ENCODE peak calls at places on chromosomes 16 and 17, in ten cellular contexts. R, N, J, H, U, E, S, A, D and G are unnamed samples.

GRCh38 chr16:30112197-30113030 is 923 bp downstream of the GDPD3 start:
- DNase-seq in R (peak), N (peak), J (peak), H (peak), U (no peak), E (peak), S (no peak), A (peak), D (no peak), G (no peak)

GRCh38 chr17:52647411-52647810 is 488.9 kb upstream of the CA10 start:
- DNase-seq in R (no peak), N (no peak), J (no peak), H (no peak), U (no peak), E (no peak), S (no peak), A (no peak), D (no peak), G (no peak)

GRCh38 chr16:995087-995486 is 13.5 kb downstream of the SOX8 start:
- DNase-seq in R (no peak), N (peak), J (no peak), H (no peak), U (no peak), E (no peak), S (no peak), A (no peak), D (no peak), G (no peak)

GRCh38 chr16:15764112-15764511 is 92.7 kb downstream of the MYH11 start:
- DNase-seq in R (no peak), N (no peak), J (no peak), H (no peak), U (no peak), E (no peak), S (no peak), A (no peak), D (no peak), G (no peak)

GRCh38 chr16:49352923-49353322 is 20.7 kb upstream of the C16orf78 start:
- DNase-seq in R (no peak), N (no peak), J (no peak), H (peak), U (no peak), E (peak), S (no peak), A (no peak), D (no peak), G (no peak)

GRCh38 chr16:7182510-7183109 is 150.0 kb upstream of the RBFOX1 start:
- DNase-seq in R (no peak), N (no peak), J (no peak), H (no peak), U (no peak), E (no peak), S (no peak), A (no peak), D (no peak), G (no peak)

GRCh38 chr16:57192146-57192545 is 6.0 kb downstream of the RSPRY1 start:
- DNase-seq in R (no peak), N (peak), J (no peak), H (no peak), U (no peak), E (no peak), S (no peak), A (no peak), D (no peak), G (no peak)

GRCh38 chr17:15090533-15090932 is 174.6 kb downstream of the PMP22 start:
- DNase-seq in R (no peak), N (no peak), J (no peak), H (no peak), U (no peak), E (no peak), S (no peak), A (no peak), D (no peak), G (no peak)

GRCh38 chr17:29291163-29291752 is 2.7 kb downstream of the NUFIP2 start:
- DNase-seq in R (no peak), N (peak), J (no peak), H (peak), U (no peak), E (peak), S (peak), A (no peak), D (no peak), G (no peak)

GRCh38 chr17:81173354-81173753 is 7.3 kb upstream of the AATK start:
- DNase-seq in R (no peak), N (no peak), J (no peak), H (no peak), U (no peak), E (no peak), S (no peak), A (no peak), D (no peak), G (no peak)

GRCh38 chr16:86171329-86171728 is 272.4 kb downstream of the IRF8 start:
- DNase-seq in R (no peak), N (peak), J (no peak), H (no peak), U (no peak), E (no peak), S (peak), A (no peak), D (no peak), G (no peak)

GRCh38 chr16:70737377-70738082 is 51.7 kb upstream of the MTSS2 start:
- DNase-seq in R (peak), N (peak), J (peak), H (no peak), U (peak), E (no peak), S (peak), A (peak), D (peak), G (peak)

GRCh38 chr16:7055443-7055842 is 277.2 kb upstream of the RBFOX1 start:
- DNase-seq in R (no peak), N (no peak), J (no peak), H (peak), U (no peak), E (peak), S (no peak), A (no peak), D (no peak), G (no peak)

GRCh38 chr16:57785385-57785784 is 16.9 kb downstream of the KIFC3 start:
- DNase-seq in R (no peak), N (no peak), J (no peak), H (no peak), U (no peak), E (no peak), S (no peak), A (peak), D (no peak), G (no peak)

GRCh38 chr16:81443688-81444447 is 740 bp upstream of the CMIP start:
- DNase-seq in R (peak), N (no peak), J (peak), H (no peak), U (no peak), E (no peak), S (no peak), A (no peak), D (no peak), G (no peak)

GRCh38 chr16:84199861-84200260 is 8.9 kb downstream of the ADAD2 start:
- DNase-seq in R (peak), N (no peak), J (no peak), H (no peak), U (no peak), E (no peak), S (no peak), A (no peak), D (no peak), G (no peak)

GRCh38 chr16:12723681-12724080 is 80.0 kb downstream of the CPPED1 start:
- DNase-seq in R (no peak), N (no peak), J (no peak), H (no peak), U (no peak), E (no peak), S (no peak), A (no peak), D (no peak), G (peak)

GRCh38 chr16:12011565-12011964 is 35.0 kb downstream of the SNX29 start:
- DNase-seq in R (no peak), N (no peak), J (no peak), H (no peak), U (no peak), E (peak), S (no peak), A (no peak), D (no peak), G (no peak)

GRCh38 chr17:57375770-57376181 is 119.5 kb downstream of the MSI2 start:
- DNase-seq in R (no peak), N (peak), J (no peak), H (no peak), U (no peak), E (peak), S (no peak), A (no peak), D (no peak), G (no peak)

GRCh38 chr16:25210758-25211157 is 6.0 kb upstream of the AQP8 start:
- DNase-seq in R (no peak), N (peak), J (no peak), H (no peak), U (no peak), E (peak), S (peak), A (no peak), D (no peak), G (no peak)

GRCh38 chr16:72620348-72620747 is 427.6 kb downstream of the ZFHX3 start:
- DNase-seq in R (no peak), N (no peak), J (no peak), H (no peak), U (no peak), E (no peak), S (no peak), A (no peak), D (no peak), G (no peak)

GRCh38 chr16:77406680-77407079 is 28.2 kb downstream of the ADAMTS18 start:
- DNase-seq in R (no peak), N (no peak), J (no peak), H (peak), U (no peak), E (no peak), S (no peak), A (no peak), D (no peak), G (no peak)

GRCh38 chr17:56636276-56636675 is 42.8 kb downstream of the NOG start:
- DNase-seq in R (no peak), N (no peak), J (no peak), H (no peak), U (no peak), E (no peak), S (no peak), A (no peak), D (no peak), G (no peak)

GRCh38 chr16:65634291-65634690 is 512.4 kb upstream of the CDH11 start:
- DNase-seq in R (no peak), N (peak), J (no peak), H (no peak), U (no peak), E (no peak), S (no peak), A (no peak), D (no peak), G (no peak)

GRCh38 chr16:23877107-23878070 is 41.6 kb downstream of the PRKCB start:
- DNase-seq in R (no peak), N (no peak), J (no peak), H (peak), U (no peak), E (no peak), S (no peak), A (no peak), D (no peak), G (peak)
- TF ChIP-seq CTCF in R (peak), N (no peak), J (no peak), H (no peak), U (peak), E (peak), S (no peak), A (no peak), D (peak), G (peak)

GRCh38 chr17:17581509-17581908 is 10.0 kb downstream of the PEMT start:
- DNase-seq in R (no peak), N (no peak), J (no peak), H (no peak), U (no peak), E (no peak), S (no peak), A (no peak), D (no peak), G (no peak)

GRCh38 chr17:17579691-17580090 is 11.8 kb downstream of the PEMT start:
- DNase-seq in R (no peak), N (no peak), J (no peak), H (no peak), U (no peak), E (no peak), S (no peak), A (no peak), D (no peak), G (no peak)

GRCh38 chr17:17577373-17577772 is 14.1 kb downstream of the PEMT start:
- DNase-seq in R (no peak), N (no peak), J (no peak), H (no peak), U (no peak), E (no peak), S (no peak), A (no peak), D (no peak), G (no peak)

GRCh38 chr17:17580662-17581470 is 10.6 kb downstream of the PEMT start:
- DNase-seq in R (no peak), N (no peak), J (no peak), H (no peak), U (no peak), E (no peak), S (no peak), A (no peak), D (no peak), G (no peak)

DNA sequence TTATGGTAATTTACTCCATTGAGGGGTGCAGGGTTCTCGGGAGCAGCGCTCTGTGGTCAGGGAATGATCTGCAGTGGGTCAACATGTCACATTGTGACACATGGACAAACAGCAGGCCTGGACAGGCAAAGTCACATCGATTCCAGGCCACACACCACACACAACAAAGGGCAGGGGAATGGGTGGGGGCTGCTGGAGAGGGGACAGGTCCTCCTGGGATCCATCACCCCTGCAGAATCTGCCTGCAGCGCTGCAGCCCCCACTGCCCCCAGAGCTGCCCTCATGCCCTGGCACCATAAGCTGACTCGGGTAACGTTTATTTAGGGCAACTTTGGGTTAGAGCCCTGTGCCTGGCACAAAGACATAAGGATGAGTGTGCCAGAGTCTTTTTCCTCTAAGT is 9.1 kb downstream of the PEMT start:
- DNase-seq in R (no peak), N (no peak), J (no peak), H (no peak), U (no peak), E (no peak), S (no peak), A (no peak), D (no peak), G (no peak)
- TF ChIP-seq CTCF in R (no peak), N (no peak), J (no peak), H (no peak), U (no peak), E (no peak), S (no peak), A (no peak), D (no peak), G (no peak)

GRCh38 chr17:76056882-76057281 is 15.4 kb downstream of the SRP68 start:
- DNase-seq in R (no peak), N (no peak), J (no peak), H (no peak), U (no peak), E (no peak), S (no peak), A (no peak), D (no peak), G (no peak)
- TF ChIP-seq CTCF in R (no peak), N (no peak), J (no peak), H (no peak), U (peak), E (no peak), S (no peak), A (no peak), D (no peak), G (no peak)

GRCh38 chr17:18321309-18321708 is 6.2 kb downstream of the SMCR8 start:
- DNase-seq in R (peak), N (peak), J (no peak), H (peak), U (no peak), E (peak), S (no peak), A (no peak), D (no peak), G (no peak)
- TF ChIP-seq CTCF in R (no peak), N (no peak), J (no peak), H (no peak), U (no peak), E (peak), S (peak), A (no peak), D (no peak), G (no peak)

GRCh38 chr17:22505660-22506059 is 813.3 kb downstream of the KCNJ18 start:
- DNase-seq in R (no peak), N (no peak), J (no peak), H (no peak), U (no peak), E (no peak), S (no peak), A (no peak), D (no peak), G (no peak)

GRCh38 chr17:22506861-22507260 is 814.5 kb downstream of the KCNJ18 start:
- DNase-seq in R (no peak), N (no peak), J (no peak), H (no peak), U (no peak), E (no peak), S (no peak), A (no peak), D (no peak), G (no peak)

GRCh38 chr17:22510504-22510903 is 818.2 kb downstream of the KCNJ18 start:
- DNase-seq in R (no peak), N (no peak), J (no peak), H (no peak), U (no peak), E (no peak), S (no peak), A (no peak), D (no peak), G (peak)

GRCh38 chr17:22506231-22506630 is 813.9 kb downstream of the KCNJ18 start:
- DNase-seq in R (no peak), N (no peak), J (no peak), H (no peak), U (no peak), E (no peak), S (no peak), A (no peak), D (no peak), G (no peak)

GRCh38 chr17:22507823-22508222 is 815.5 kb downstream of the KCNJ18 start:
- DNase-seq in R (no peak), N (no peak), J (no peak), H (peak), U (no peak), E (peak), S (no peak), A (no peak), D (no peak), G (no peak)
- TF ChIP-seq CTCF in R (no peak), N (no peak), J (no peak), H (no peak), U (no peak), E (peak), S (no peak), A (no peak), D (no peak), G (no peak)

GRCh38 chr17:45019177-45019711 is 32.2 kb downstream of the DCAKD start:
- DNase-seq in R (peak), N (peak), J (peak), H (peak), U (no peak), E (peak), S (no peak), A (peak), D (no peak), G (peak)

GRCh38 chr17:45016237-45016636 is 35.2 kb downstream of the DCAKD start:
- DNase-seq in R (no peak), N (no peak), J (no peak), H (no peak), U (no peak), E (no peak), S (no peak), A (no peak), D (no peak), G (no peak)

GRCh38 chr17:45018514-45019176 is 32.8 kb downstream of the DCAKD start:
- DNase-seq in R (no peak), N (no peak), J (peak), H (no peak), U (no peak), E (peak), S (no peak), A (no peak), D (no peak), G (no peak)

GRCh38 chr17:45013021-45013997 is 38.1 kb downstream of the DCAKD start:
- DNase-seq in R (no peak), N (no peak), J (no peak), H (no peak), U (no peak), E (no peak), S (no peak), A (peak), D (no peak), G (no peak)

DNA sequence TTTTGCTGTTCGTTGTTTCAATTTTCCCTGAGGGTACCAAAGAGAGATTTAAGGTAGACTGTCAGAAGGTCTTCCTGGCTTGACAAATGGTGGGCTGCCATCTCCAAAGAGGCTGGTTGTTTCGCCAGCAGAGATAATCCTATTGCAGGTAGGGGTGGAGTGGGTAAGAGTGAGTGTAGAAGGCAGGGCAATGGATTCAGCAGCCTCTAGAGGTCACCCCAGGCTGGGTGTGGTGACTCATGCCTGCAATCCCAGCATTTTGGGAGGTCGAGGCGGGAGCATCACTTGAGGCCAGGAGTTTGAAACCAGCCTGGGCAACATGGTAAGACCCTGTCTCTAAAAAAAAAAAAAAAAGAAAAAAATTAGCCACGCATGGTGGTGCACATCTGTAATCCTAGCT is 34.6 kb downstream of the DCAKD start:
- DNase-seq in R (no peak), N (no peak), J (no peak), H (peak), U (no peak), E (no peak), S (no peak), A (no peak), D (no peak), G (no peak)
- TF ChIP-seq CTCF in R (no peak), N (no peak), J (no peak), H (peak), U (no peak), E (peak), S (peak), A (no peak), D (no peak), G (peak)

DNA sequence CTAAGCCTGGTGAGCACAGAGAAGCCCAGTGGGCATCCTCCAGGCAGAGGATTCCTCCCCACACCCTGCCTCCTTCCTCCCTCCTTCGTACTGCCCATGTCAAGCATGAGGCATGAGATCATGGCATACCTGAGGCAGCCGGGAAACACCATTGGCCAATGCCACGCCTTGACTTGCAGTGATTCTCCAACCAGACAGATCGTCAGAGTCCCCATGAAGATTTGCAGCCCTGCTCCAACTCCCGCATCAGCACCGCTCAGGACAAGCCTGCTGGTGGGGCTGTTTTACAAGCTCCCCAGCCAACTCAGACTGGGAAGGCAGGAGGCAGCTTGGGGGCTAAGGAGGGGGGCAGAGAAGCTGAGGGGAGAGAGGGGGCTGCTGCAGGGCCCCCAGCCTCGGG is 2.9 kb upstream of the KRT16 start:
- DNase-seq in R (no peak), N (peak), J (no peak), H (peak), U (no peak), E (no peak), S (no peak), A (no peak), D (no peak), G (no peak)
- TF ChIP-seq CTCF in R (no peak), N (no peak), J (no peak), H (no peak), U (no peak), E (no peak), S (no peak), A (no peak), D (no peak), G (no peak)

DNA sequence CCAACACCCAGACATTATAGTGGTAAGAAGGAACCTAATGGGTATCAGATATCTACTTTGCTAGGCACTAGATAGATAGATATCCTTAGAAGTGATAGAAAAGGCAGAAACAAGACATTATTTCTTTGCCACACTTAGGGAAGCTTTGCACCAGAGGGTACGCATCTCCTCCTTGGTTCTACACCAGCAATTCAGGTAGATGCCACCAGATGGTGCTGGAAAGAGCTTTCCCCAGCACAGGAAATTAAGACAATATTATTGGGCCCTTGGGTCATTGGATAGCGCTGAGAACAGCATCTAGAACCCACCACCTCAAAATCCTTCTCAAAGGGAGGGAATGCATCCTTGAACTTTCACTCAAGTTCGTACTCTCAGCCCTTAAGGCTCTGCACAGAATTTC is 173.8 kb upstream of the CCL2 start:
- DNase-seq in R (no peak), N (no peak), J (no peak), H (peak), U (no peak), E (peak), S (no peak), A (no peak), D (no peak), G (no peak)
- TF ChIP-seq CTCF in R (no peak), N (peak), J (no peak), H (peak), U (no peak), E (peak), S (no peak), A (peak), D (no peak), G (no peak)

GRCh38 chr17:66975614-66976378 is 11.3 kb downstream of the CACNG4 start:
- DNase-seq in R (no peak), N (no peak), J (no peak), H (peak), U (no peak), E (peak), S (no peak), A (peak), D (no peak), G (no peak)
- TF ChIP-seq CTCF in R (no peak), N (no peak), J (no peak), H (peak), U (no peak), E (peak), S (no peak), A (no peak), D (no peak), G (peak)

GRCh38 chr17:19753661-19754463 is 5.8 kb upstream of the ALDH3A1 start:
- DNase-seq in R (peak), N (no peak), J (no peak), H (peak), U (no peak), E (no peak), S (no peak), A (peak), D (no peak), G (no peak)
- TF ChIP-seq CTCF in R (peak), N (peak), J (no peak), H (peak), U (no peak), E (no peak), S (peak), A (peak), D (peak), G (peak)